ENCODE peak calls at places on chromosomes 1 and 21, in six cellular contexts. E is right cardiac atrium; M is fibroblast of lung; P is naive thymus-derived CD4-positive, alpha-beta T cell; B is pancreas; Q is effector memory CD4-positive, alpha-beta T cell. T is an unnamed sample. For H3K9me3, the result is how much of the 10 kb centered on the place peaks cover.

GRCh38 chr21:15617968-15618367 is 111.8 kb upstream of the USP25 start:
- DNase-seq in E (no peak), M (peak), P (no peak), B (no peak), Q (no peak), T (no peak)

GRCh38 chr1:234601217-234602017 is 8.6 kb downstream of the IRF2BP2 start:
- DNase-seq in E (no peak), M (peak), P (peak), B (no peak), Q (peak), T (no peak)

GRCh38 chr21:35753308-35753707 is 307.0 kb downstream of the SETD4 start:
- DNase-seq in E (no peak), M (no peak), P (no peak), B (no peak), Q (no peak), T (no peak)

GRCh38 chr21:17725339-17725738 is 93.8 kb downstream of the C21orf91 start:
- DNase-seq in E (no peak), M (no peak), P (no peak), B (no peak), Q (no peak), T (no peak)

GRCh38 chr1:99538618-99538956 is 107.3 kb upstream of the PALMD start:
- DNase-seq in E (no peak), M (no peak), P (no peak), B (no peak), Q (no peak), T (no peak)

GRCh38 chr1:64980745-64981601 is 14.6 kb upstream of the JAK1 start:
- DNase-seq in E (no peak), M (peak), P (no peak), B (no peak), Q (no peak), T (no peak)

GRCh38 chr1:182206628-182207239 is 145.2 kb upstream of the ZNF648 start:
- DNase-seq in E (peak), M (no peak), P (no peak), B (no peak), Q (no peak), T (peak)

GRCh38 chr1:174262747-174263241 is 103.5 kb downstream of the RABGAP1L start:
- DNase-seq in E (no peak), M (peak), P (peak), B (no peak), Q (no peak), T (peak)

GRCh38 chr1:58082596-58082995 is 463.9 kb downstream of the OMA1 start:
- DNase-seq in E (no peak), M (no peak), P (no peak), B (no peak), Q (no peak), T (no peak)

GRCh38 chr1:41739061-41739955 is 179.4 kb downstream of the HIVEP3 start:
- DNase-seq in E (peak), M (no peak), P (peak), B (no peak), Q (peak), T (peak)

GRCh38 chr1:1680912-1681273 is 11.7 kb downstream of the SLC35E2B start:
- DNase-seq in E (peak), M (no peak), P (no peak), B (no peak), Q (no peak), T (no peak)

GRCh38 chr1:204359474-204360255 is at the start of gene PLEKHA6:
- DNase-seq in E (peak), M (peak), P (no peak), B (no peak), Q (no peak), T (no peak)

GRCh38 chr1:110130113-110130591 is 17.9 kb downstream of the UBL4B start:
- DNase-seq in E (peak), M (no peak), P (no peak), B (peak), Q (no peak), T (no peak)

GRCh38 chr1:64748222-64748621 is 3.3 kb downstream of the RAVER2 start:
- DNase-seq in E (no peak), M (no peak), P (no peak), B (no peak), Q (no peak), T (no peak)

GRCh38 chr1:216168481-216169005 is 254.7 kb downstream of the USH2A start:
- DNase-seq in E (no peak), M (no peak), P (no peak), B (no peak), Q (no peak), T (no peak)

GRCh38 chr1:212181015-212181891 is 104.0 kb upstream of the PPP2R5A start:
- DNase-seq in E (no peak), M (no peak), P (no peak), B (no peak), Q (no peak), T (no peak)

GRCh38 chr1:212178830-212179370 is 106.3 kb upstream of the PPP2R5A start:
- DNase-seq in E (no peak), M (no peak), P (no peak), B (no peak), Q (no peak), T (no peak)

GRCh38 chr1:212173572-212173971 is 111.6 kb upstream of the PPP2R5A start:
- DNase-seq in E (no peak), M (no peak), P (no peak), B (no peak), Q (no peak), T (no peak)

GRCh38 chr1:212179394-212180076 is 105.7 kb upstream of the PPP2R5A start:
- DNase-seq in E (no peak), M (peak), P (no peak), B (no peak), Q (no peak), T (no peak)

DNA sequence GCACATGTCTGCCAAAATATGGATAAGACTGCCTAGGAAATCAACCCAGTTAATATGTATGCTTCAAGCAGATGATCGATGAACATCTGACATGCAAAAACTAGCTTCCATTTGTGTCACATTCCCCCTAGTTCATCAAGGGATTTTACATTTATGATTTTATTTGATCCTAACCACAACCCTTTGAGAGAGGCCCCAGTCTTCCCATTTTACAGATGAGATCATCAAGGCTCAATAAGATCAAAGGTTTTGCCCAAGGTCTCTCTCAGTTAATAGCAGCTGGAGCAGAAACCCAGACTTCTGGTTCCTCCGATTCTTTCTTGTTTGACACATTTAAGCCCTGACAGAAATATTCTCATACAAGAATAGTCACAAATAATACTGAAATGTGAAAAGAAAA is 107.7 kb upstream of the PPP2R5A start:
- DNase-seq in E (no peak), M (no peak), P (no peak), B (no peak), Q (no peak), T (no peak)
- H3K9me3 ChIP-seq in E (under half), M (under half), P (under half), B (under half), Q (under half), T (under half)

DNA sequence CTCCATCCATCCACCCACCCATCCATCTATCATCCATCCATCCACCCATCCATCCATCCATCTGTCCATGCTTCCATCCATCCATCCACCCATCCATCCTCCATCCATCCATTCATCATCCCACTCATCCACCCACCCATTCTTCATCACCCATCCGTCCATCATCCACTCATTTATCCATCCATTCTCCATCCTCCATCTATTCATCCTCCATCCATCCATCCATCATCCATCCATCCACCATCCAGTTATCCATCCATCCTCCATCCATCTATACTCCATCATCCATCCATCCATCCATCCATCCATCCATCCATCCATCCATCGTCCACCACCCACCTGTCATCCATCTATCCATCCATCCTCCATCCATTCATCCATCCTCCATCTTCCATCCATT is 32.1 kb upstream of the ACTRT2 start:
- DNase-seq in E (no peak), M (no peak), P (no peak), B (no peak), Q (no peak), T (no peak)
- H3K9me3 ChIP-seq in E (under half), M (under half), P (under half), B (under half), Q (under half), T (under half)

DNA sequence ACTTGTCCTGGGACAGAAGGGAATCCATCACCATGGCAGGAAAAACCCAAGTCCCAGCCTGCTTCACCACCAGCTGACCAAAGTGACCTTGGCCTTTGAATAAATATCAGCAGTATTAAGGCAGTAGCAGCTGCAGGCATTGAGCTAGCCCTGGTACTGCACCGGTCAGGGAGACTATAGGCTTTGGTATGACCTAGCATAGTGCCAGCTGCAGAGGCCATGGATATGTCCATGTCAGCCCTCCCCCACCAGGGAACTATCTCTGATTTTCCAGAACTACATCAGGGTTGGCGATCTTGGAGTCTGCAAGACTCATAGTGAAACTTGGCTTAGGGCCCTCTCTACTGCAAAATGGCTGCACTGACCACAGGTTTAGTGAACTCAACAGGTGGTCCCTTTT is 49.2 kb upstream of the FAM20B start:
- DNase-seq in E (no peak), M (no peak), P (no peak), B (no peak), Q (no peak), T (no peak)
- H3K9me3 ChIP-seq in E (under half), M (under half), P (under half), B (under half), Q (under half), T (under half)

GRCh38 chr1:2999138-2999537 is 22.1 kb upstream of the ACTRT2 start:
- DNase-seq in E (no peak), M (no peak), P (no peak), B (no peak), Q (no peak), T (no peak)
- H3K9me3 ChIP-seq in E (under half), M (under half), P (under half), B (under half), Q (under half), T (under half)

GRCh38 chr1:49340576-49340975 is 563.9 kb upstream of the BEND5 start:
- DNase-seq in E (no peak), M (no peak), P (no peak), B (no peak), Q (no peak), T (no peak)
- H3K9me3 ChIP-seq in E (under half), M (under half), P (under half), B (under half), Q (under half), T (under half)

DNA sequence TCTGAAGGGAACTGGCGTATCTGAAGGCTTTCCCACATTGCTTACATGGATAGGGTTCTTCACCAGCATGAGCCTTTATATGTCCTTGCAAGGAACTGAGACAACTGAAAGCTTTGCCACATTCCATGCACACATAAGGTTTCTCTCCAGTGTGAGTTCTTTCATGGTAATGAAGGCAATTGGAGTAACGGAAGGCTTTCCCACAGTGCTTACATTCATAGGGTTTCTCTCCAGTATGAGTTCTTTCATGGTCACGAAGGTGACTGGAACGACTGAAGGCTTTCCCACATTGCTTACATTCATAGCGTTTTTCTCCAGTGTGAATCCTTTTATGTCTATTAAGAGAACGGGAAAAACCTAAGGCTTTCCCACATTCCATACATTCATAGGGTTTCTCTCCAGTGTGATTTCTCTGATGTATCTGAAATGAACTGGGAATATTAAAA is 15.0 kb downstream of the ZNF124 start:
- DNase-seq in E (no peak), M (no peak), P (no peak), B (no peak), Q (no peak), T (no peak)
- H3K9me3 ChIP-seq in E (under half), M (under half), P (half or more), B (under half), Q (under half), T (half or more)

GRCh38 chr1:169724168-169724567 is 9.7 kb downstream of the SELE start:
- DNase-seq in E (no peak), M (no peak), P (no peak), B (no peak), Q (no peak), T (no peak)
- H3K9me3 ChIP-seq in E (under half), M (under half), P (under half), B (under half), Q (under half), T (under half)

T was measured in adrenal gland.